ENCODE peak calls at places on chromosome 7, in four cellular contexts. P is posterior cingulate gyrus, U is ovary, M is neural crest cell. C is an unnamed sample.

GRCh38 chr7:139641337-139641992 is 118.0 kb downstream of the CLEC2L start:
- DNase-seq in M (no peak), U (no peak), P (no peak), C (no peak)

GRCh38 chr7:78334027-78334825 is 535.7 kb downstream of the PHTF2 start:
- DNase-seq in U (no peak), P (no peak), M (no peak), C (no peak)

GRCh38 chr7:41881313-41882130 is 178.6 kb upstream of the INHBA start:
- DNase-seq in P (no peak), M (no peak), U (no peak), C (peak)

GRCh38 chr7:26815452-26815851 is 48.9 kb downstream of the SKAP2 start:
- DNase-seq in U (no peak), M (no peak), P (no peak), C (no peak)

GRCh38 chr7:39085590-39086049 is 107.9 kb downstream of the POU6F2 start:
- DNase-seq in P (no peak), M (no peak), U (no peak), C (no peak)

GRCh38 chr7:121285066-121285667 is 43.6 kb upstream of the WNT16 start:
- DNase-seq in P (no peak), M (no peak), U (no peak), C (no peak)

GRCh38 chr7:14195896-14196295 is 206.4 kb upstream of the ETV1 start:
- DNase-seq in M (no peak), U (no peak), P (no peak), C (no peak)

GRCh38 chr7:85529197-85529596 is 342.3 kb upstream of the SEMA3D start:
- DNase-seq in U (no peak), M (no peak), P (no peak), C (no peak)

GRCh38 chr7:150382123-150382843 is 3.2 kb downstream of the ZNF775 start:
- DNase-seq in P (no peak), U (no peak), M (no peak), C (no peak)

GRCh38 chr7:105316578-105317375 is 71.9 kb downstream of the SRPK2 start:
- DNase-seq in M (no peak), U (no peak), P (no peak), C (no peak)